ENCODE peak calls at places on chromosomes 4 and X, in eight cellular contexts. One of them, this sample, is unnamed.

GRCh38 chr4:73832651-73833237 is 3.7 kb upstream of the CXCL6 start:
- DNase-seq in KBM-7: peak; percentile 9
- DNase-seq in thoracic aorta: no peak
- DNase-seq in AG10803: peak; percentile 47
- DNase-seq in heart left ventricle: no peak
- DNase-seq in NCI-H2081: no peak
- DNase-seq in cardiac fibroblast: peak; percentile 48
- DNase-seq in left lung: no peak
- DNase-seq in this sample: peak; percentile 41

GRCh38 chrX:28880136-28880535 is 292.9 kb downstream of the IL1RAPL1 start:
- DNase-seq in KBM-7: no peak
- DNase-seq in thoracic aorta: no peak
- DNase-seq in AG10803: no peak
- DNase-seq in heart left ventricle: no peak
- DNase-seq in NCI-H2081: no peak
- DNase-seq in cardiac fibroblast: peak; percentile 70
- DNase-seq in left lung: no peak
- DNase-seq in this sample: no peak

GRCh38 chrX:66015906-66016689 is 23.8 kb downstream of the VSIG4 start:
- DNase-seq in KBM-7: no peak
- DNase-seq in thoracic aorta: no peak
- DNase-seq in AG10803: no peak
- DNase-seq in heart left ventricle: no peak
- DNase-seq in NCI-H2081: no peak
- DNase-seq in cardiac fibroblast: no peak
- DNase-seq in left lung: no peak
- DNase-seq in this sample: no peak

GRCh38 chrX:153966841-153967535 is 4.6 kb downstream of the HCFC1 start:
- DNase-seq in KBM-7: no peak
- DNase-seq in thoracic aorta: no peak
- DNase-seq in AG10803: no peak
- DNase-seq in heart left ventricle: no peak
- DNase-seq in NCI-H2081: no peak
- DNase-seq in cardiac fibroblast: no peak
- DNase-seq in left lung: no peak
- DNase-seq in this sample: no peak

GRCh38 chr4:123892368-123892961 is 495.9 kb downstream of the SPRY1 start:
- DNase-seq in KBM-7: no peak
- DNase-seq in thoracic aorta: no peak
- DNase-seq in AG10803: no peak
- DNase-seq in heart left ventricle: no peak
- DNase-seq in NCI-H2081: no peak
- DNase-seq in cardiac fibroblast: peak; percentile 75
- DNase-seq in left lung: no peak
- DNase-seq in this sample: no peak

GRCh38 chr4:11720292-11720691 is 291.6 kb upstream of the HS3ST1 start:
- DNase-seq in KBM-7: peak; percentile 7
- DNase-seq in thoracic aorta: no peak
- DNase-seq in AG10803: no peak
- DNase-seq in heart left ventricle: no peak
- DNase-seq in NCI-H2081: peak; percentile 47
- DNase-seq in cardiac fibroblast: peak; percentile 76
- DNase-seq in left lung: no peak
- DNase-seq in this sample: peak; percentile 9

GRCh38 chrX:153457136-153457825 is 11.4 kb upstream of the TREX2 start:
- DNase-seq in KBM-7: no peak
- DNase-seq in thoracic aorta: no peak
- DNase-seq in AG10803: no peak
- DNase-seq in heart left ventricle: no peak
- DNase-seq in NCI-H2081: no peak
- DNase-seq in cardiac fibroblast: no peak
- DNase-seq in left lung: no peak
- DNase-seq in this sample: no peak

GRCh38 chrX:120560405-120560841 is 339 bp downstream of the CUL4B start:
- DNase-seq in KBM-7: no peak
- DNase-seq in thoracic aorta: no peak
- DNase-seq in AG10803: peak; percentile 58
- DNase-seq in heart left ventricle: peak; percentile 23
- DNase-seq in NCI-H2081: no peak
- DNase-seq in cardiac fibroblast: no peak
- DNase-seq in left lung: peak; percentile 36
- DNase-seq in this sample: peak; percentile 6

GRCh38 chr4:168541608-168541953 is 44.7 kb downstream of the PALLD start:
- DNase-seq in KBM-7: no peak
- DNase-seq in thoracic aorta: no peak
- DNase-seq in AG10803: peak; percentile 60
- DNase-seq in heart left ventricle: no peak
- DNase-seq in NCI-H2081: no peak
- DNase-seq in cardiac fibroblast: peak; percentile 49
- DNase-seq in left lung: no peak
- DNase-seq in this sample: peak; percentile 20

This sample was measured in GM03348.